ENCODE peak calls at places on chromosomes 11 and 22, in seven cellular contexts. I is esophagus squamous epithelium; P is CD8-positive, alpha-beta memory T cell; E is transverse colon; S is lower lobe of right lung; J is adipocyte; B is GM23338. O is an unnamed sample.

GRCh38 chr11:8384199-8384821 is 120.6 kb upstream of the LMO1 start:
- DNase-seq in I (no peak), P (no peak), E (peak; percentile 32), S (peak; percentile 67), J (peak; percentile 32), B (peak; percentile 73), O (peak; percentile 97)

GRCh38 chr11:27839226-27839913 is 139.1 kb upstream of the BDNF start:
- DNase-seq in I (no peak), P (no peak), E (no peak), S (no peak), J (peak; percentile 52), B (peak; percentile 52), O (no peak)

GRCh38 chr11:90476442-90477007 is 253.7 kb upstream of the CHORDC1 start:
- DNase-seq in I (no peak), P (no peak), E (no peak), S (no peak), J (no peak), B (peak; percentile 67), O (peak; percentile 32)

GRCh38 chr11:61273151-61274078 is 21.7 kb downstream of the VWCE start:
- DNase-seq in I (no peak), P (no peak), E (peak; percentile 40), S (peak; percentile 87), J (no peak), B (no peak), O (peak; percentile 97)

GRCh38 chr22:37498289-37498909 is 12.2 kb upstream of the MFNG start:
- DNase-seq in I (no peak), P (peak; percentile 60), E (peak; percentile 80), S (no peak), J (no peak), B (peak; percentile 92), O (peak; percentile 35)

GRCh38 chr11:84522331-84522730 is 1104.8 kb downstream of the DLG2 start:
- DNase-seq in I (no peak), P (no peak), E (no peak), S (no peak), J (peak; percentile 5), B (no peak), O (no peak)

GRCh38 chr22:38153821-38154562 is 27.6 kb downstream of the PLA2G6 start:
- DNase-seq in I (no peak), P (no peak), E (peak; percentile 27), S (no peak), J (no peak), B (peak; percentile 76), O (peak; percentile 50)

GRCh38 chr11:720642-721346 is 14.8 kb downstream of the EPS8L2 start:
- DNase-seq in I (no peak), P (no peak), E (peak; percentile 76), S (no peak), J (no peak), B (peak; percentile 91), O (no peak)

GRCh38 chr22:45966320-45966891 is 10.6 kb downstream of the WNT7B start:
- DNase-seq in I (no peak), P (no peak), E (no peak), S (no peak), J (no peak), B (no peak), O (no peak)

GRCh38 chr22:40040927-40041326 is 46.2 kb downstream of the FAM83F start:
- DNase-seq in I (no peak), P (no peak), E (peak; percentile 27), S (no peak), J (peak; percentile 55), B (no peak), O (peak; percentile 79)

GRCh38 chr22:50260801-50261614 is 475 bp downstream of the MAPK12 start:
- DNase-seq in I (no peak), P (no peak), E (no peak), S (peak; percentile 68), J (peak; percentile 83), B (peak; percentile 59), O (no peak)

GRCh38 chr11:14541180-14541579 is 21.0 kb upstream of the PSMA1 start:
- DNase-seq in I (no peak), P (no peak), E (no peak), S (no peak), J (no peak), B (no peak), O (no peak)

GRCh38 chr11:126465573-126466287 is 110.2 kb downstream of the ST3GAL4 start:
- DNase-seq in I (no peak), P (no peak), E (peak; percentile 68), S (no peak), J (no peak), B (no peak), O (no peak)

GRCh38 chr22:19646383-19646782 is 67.9 kb upstream of the SEPTIN5 start:
- DNase-seq in I (no peak), P (no peak), E (no peak), S (no peak), J (no peak), B (no peak), O (no peak)

GRCh38 chr11:126109941-126110731 is 47.5 kb upstream of the CDON start:
- DNase-seq in I (no peak), P (no peak), E (no peak), S (no peak), J (peak; percentile 49), B (no peak), O (no peak)

GRCh38 chr22:42945027-42945426 is 69.9 kb downstream of the PACSIN2 start:
- DNase-seq in I (no peak), P (no peak), E (no peak), S (no peak), J (no peak), B (no peak), O (no peak)

GRCh38 chr22:42945736-42946135 is 69.2 kb downstream of the PACSIN2 start:
- DNase-seq in I (no peak), P (no peak), E (no peak), S (no peak), J (no peak), B (peak; percentile 53), O (no peak)

GRCh38 chr22:42944409-42944808 is 70.5 kb downstream of the PACSIN2 start:
- DNase-seq in I (no peak), P (no peak), E (no peak), S (no peak), J (no peak), B (no peak), O (no peak)

GRCh38 chr22:42942351-42942750 is 72.6 kb downstream of the PACSIN2 start:
- DNase-seq in I (no peak), P (no peak), E (no peak), S (no peak), J (no peak), B (no peak), O (no peak)

DNA sequence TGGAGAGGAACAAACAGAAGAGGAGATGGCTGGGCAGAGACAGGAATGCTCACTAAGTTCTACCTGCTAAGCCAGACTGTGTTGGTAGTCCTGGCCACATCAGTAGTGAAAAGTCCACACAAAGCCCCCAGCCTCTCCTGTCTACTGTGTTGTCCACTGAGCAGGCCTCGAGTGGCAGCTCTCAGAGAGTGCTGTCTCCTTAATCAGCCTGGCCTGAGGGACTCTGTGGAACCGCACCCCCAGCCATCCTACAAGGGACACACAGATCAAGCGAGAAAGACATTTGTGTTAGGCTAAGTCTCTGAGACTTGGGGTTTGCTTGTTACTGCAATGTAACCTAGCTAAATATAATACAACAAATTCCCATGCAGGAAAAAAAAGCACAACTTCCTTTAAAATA is 71.0 kb downstream of the PACSIN2 start:
- DNase-seq in I (no peak), P (no peak), E (no peak), S (no peak), J (no peak), B (no peak), O (no peak)
- H3K4me1 ChIP-seq in I (peaks cover 52% of the 10 kb centered on the region), P (peaks cover 23% of the 10 kb centered on the region), E (peaks cover 54% of the 10 kb centered on the region), S (peaks cover 56% of the 10 kb centered on the region), J (peaks cover 24% of the 10 kb centered on the region), B (peaks cover 29% of the 10 kb centered on the region), O (peaks cover 59% of the 10 kb centered on the region)

GRCh38 chr22:28907311-28908008 is 24.1 kb downstream of the ZNRF3 start:
- DNase-seq in I (no peak), P (no peak), E (no peak), S (no peak), J (no peak), B (no peak), O (no peak)

GRCh38 chr22:28903719-28904118 is 20.3 kb downstream of the ZNRF3 start:
- DNase-seq in I (no peak), P (no peak), E (no peak), S (no peak), J (no peak), B (no peak), O (peak; percentile 45)

GRCh38 chr22:28905433-28905832 is 22.1 kb downstream of the ZNRF3 start:
- DNase-seq in I (no peak), P (no peak), E (no peak), S (no peak), J (no peak), B (no peak), O (no peak)

GRCh38 chr22:28904211-28904808 is 20.9 kb downstream of the ZNRF3 start:
- DNase-seq in I (no peak), P (no peak), E (no peak), S (no peak), J (peak; percentile 27), B (no peak), O (no peak)

DNA sequence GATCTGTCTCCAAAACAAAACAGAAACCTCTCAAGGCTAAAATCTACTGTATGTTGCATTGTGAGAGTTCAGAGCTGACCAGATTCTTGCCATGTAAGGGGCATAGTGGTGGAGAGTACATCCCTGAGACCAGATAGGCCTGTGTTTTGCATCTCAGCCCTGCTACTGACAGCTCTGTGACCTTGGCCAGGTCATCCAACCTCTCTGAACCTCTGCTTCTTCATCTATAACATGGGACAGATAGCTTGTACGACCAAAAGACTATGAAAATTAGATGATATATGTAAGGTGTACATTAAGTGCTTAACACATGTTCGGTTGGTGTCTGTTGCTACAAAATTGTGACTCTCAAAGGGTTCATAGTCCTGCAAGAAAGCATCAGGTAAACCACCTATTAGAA is 22.9 kb downstream of the ZNRF3 start:
- DNase-seq in I (no peak), P (no peak), E (no peak), S (no peak), J (no peak), B (no peak), O (no peak)
- H3K36me3 ChIP-seq in I (no peaks in the 10 kb centered on the region), P (no peaks in the 10 kb centered on the region), E (no peaks in the 10 kb centered on the region), S (no peaks in the 10 kb centered on the region), J (no peaks in the 10 kb centered on the region), B (no peaks in the 10 kb centered on the region), O (no peaks in the 10 kb centered on the region)

DNA sequence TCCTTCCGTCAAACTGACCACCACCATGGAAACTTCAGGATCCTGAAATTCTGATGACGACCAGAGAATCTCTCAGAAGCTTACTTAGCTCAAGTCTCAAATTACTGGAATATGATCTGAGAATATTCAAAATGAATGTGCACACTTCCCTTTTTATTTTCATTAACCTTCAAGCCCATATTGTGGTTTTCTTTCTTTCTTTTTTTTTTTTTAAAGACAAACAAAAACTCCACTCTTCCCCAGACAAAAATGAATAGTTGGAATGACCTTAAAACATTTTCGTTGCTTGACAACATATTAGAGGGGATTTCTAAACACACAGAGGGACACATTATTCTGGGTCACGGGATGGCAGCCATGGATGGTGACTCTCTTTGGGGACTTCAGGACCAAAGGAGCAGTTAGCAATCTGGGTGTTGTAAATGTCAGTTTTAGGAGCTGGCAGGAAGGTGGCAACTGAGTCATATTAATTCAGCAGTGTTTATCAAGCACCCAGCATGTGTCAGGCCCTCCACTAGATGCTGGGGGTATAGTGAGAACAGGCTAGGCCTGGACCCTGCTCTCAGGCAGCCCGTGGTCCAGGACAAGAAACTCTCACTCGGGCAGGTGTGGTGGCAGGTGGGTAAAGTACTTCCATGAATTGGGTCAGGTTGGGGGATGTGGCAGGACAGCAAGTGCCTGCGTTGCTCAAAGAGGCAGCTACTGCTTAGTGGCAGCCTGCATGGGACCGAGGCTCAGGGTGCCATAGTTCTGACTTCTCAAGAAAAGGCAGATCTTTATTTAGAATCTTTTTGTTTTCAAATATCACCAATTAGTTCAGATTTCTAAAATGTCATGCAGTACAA is 126.1 kb downstream of the HIPK3 start:
- DNase-seq in I (no peak), P (no peak), E (no peak), S (no peak), J (peak; percentile 44), B (no peak), O (no peak)
- H3K4me1 ChIP-seq in I (no peaks in the 10 kb centered on the region), P (no peaks in the 10 kb centered on the region), E (no peaks in the 10 kb centered on the region), S (no peaks in the 10 kb centered on the region), J (no peaks in the 10 kb centered on the region), B (no peaks in the 10 kb centered on the region), O (no peaks in the 10 kb centered on the region)

GRCh38 chr11:12775955-12776354 is 101.7 kb downstream of the TEAD1 start:
- DNase-seq in I (no peak), P (no peak), E (no peak), S (no peak), J (no peak), B (no peak), O (no peak)
- H3K36me3 ChIP-seq in I (no peaks in the 10 kb centered on the region), P (no peaks in the 10 kb centered on the region), E (no peaks in the 10 kb centered on the region), S (no peaks in the 10 kb centered on the region), J (peaks cover 9% of the 10 kb centered on the region), B (no peaks in the 10 kb centered on the region), O (no peaks in the 10 kb centered on the region)

O was measured in thyroid gland.